ENCODE peak calls at places on chromosomes 2 and 18, in ten cellular contexts. M is adrenal gland, D is cardiac fibroblast, N is dorsolateral prefrontal cortex, S is astrocyte of the spinal cord, Y is fibroblast of mammary gland, Q is neuronal stem cell, X is GM23248, E is AG04450, K is tibial artery. P is an unnamed sample.

GRCh38 chr2:42047488-42048317 is at the start of gene PKDCC:
- DNase-seq in M (peak), D (peak), N (peak), S (peak), Y (peak), Q (peak), X (peak), E (peak), K (peak), P (no peak)

GRCh38 chr2:199471443-199472057 is 13.8 kb upstream of the SATB2 start:
- DNase-seq in M (peak), D (peak), N (peak), S (peak), Y (peak), Q (peak), X (peak), E (no peak), K (no peak), P (no peak)

GRCh38 chr18:48539406-48540328 is 836 bp downstream of the CTIF start:
- DNase-seq in M (peak), D (peak), N (peak), S (peak), Y (peak), Q (peak), X (peak), E (no peak), K (peak), P (peak)

GRCh38 chr2:233691443-233692433 is 952 bp upstream of the UGT1A6 start:
- DNase-seq in M (no peak), D (no peak), N (no peak), S (no peak), Y (no peak), Q (no peak), X (no peak), E (no peak), K (no peak), P (peak)

GRCh38 chr2:187917535-187917934 is 363.3 kb upstream of the TFPI start:
- DNase-seq in M (no peak), D (peak), N (no peak), S (peak), Y (peak), Q (no peak), X (peak), E (peak), K (no peak), P (peak)

GRCh38 chr18:39296293-39296888 is 1730.8 kb upstream of the CELF4 start:
- DNase-seq in M (no peak), D (no peak), N (no peak), S (no peak), Y (no peak), Q (no peak), X (no peak), E (no peak), K (no peak), P (no peak)

GRCh38 chr2:239817011-239817490 is 208.1 kb downstream of the NDUFA10 start:
- DNase-seq in M (no peak), D (no peak), N (peak), S (no peak), Y (no peak), Q (no peak), X (no peak), E (no peak), K (peak), P (no peak)

GRCh38 chr2:150487537-150488429 is at the start of gene RND3:
- DNase-seq in M (peak), D (peak), N (peak), S (peak), Y (peak), Q (peak), X (peak), E (peak), K (peak), P (peak)

GRCh38 chr2:220550995-220551702 is 923.7 kb downstream of the SLC4A3 start:
- DNase-seq in M (no peak), D (no peak), N (no peak), S (no peak), Y (no peak), Q (no peak), X (no peak), E (no peak), K (no peak), P (peak)

GRCh38 chr2:9315280-9315847 is 108.0 kb downstream of the ITGB1BP1 start:
- DNase-seq in M (peak), D (no peak), N (no peak), S (no peak), Y (no peak), Q (no peak), X (no peak), E (no peak), K (no peak), P (peak)

GRCh38 chr2:230666885-230667712 is 45.5 kb upstream of the CAB39 start:
- DNase-seq in M (no peak), D (peak), N (no peak), S (peak), Y (peak), Q (no peak), X (peak), E (no peak), K (no peak), P (peak)

GRCh38 chr2:101113441-101114267 is 37.5 kb downstream of the TBC1D8 start:
- DNase-seq in M (no peak), D (peak), N (no peak), S (peak), Y (peak), Q (no peak), X (peak), E (no peak), K (no peak), P (peak)

GRCh38 chr18:61829108-61829507 is 63.7 kb downstream of the RNF152 start:
- DNase-seq in M (no peak), D (no peak), N (no peak), S (no peak), Y (no peak), Q (no peak), X (no peak), E (no peak), K (no peak), P (no peak)

GRCh38 chr2:117858336-117858735 is 43.8 kb downstream of the DDX18 start:
- DNase-seq in M (no peak), D (no peak), N (no peak), S (no peak), Y (no peak), Q (no peak), X (peak), E (no peak), K (no peak), P (no peak)

GRCh38 chr18:55509631-55510372 is 78.2 kb downstream of the TCF4 start:
- DNase-seq in M (no peak), D (peak), N (no peak), S (peak), Y (peak), Q (no peak), X (peak), E (peak), K (no peak), P (peak)

GRCh38 chr2:220277445-220277960 is 650.1 kb downstream of the SLC4A3 start:
- DNase-seq in M (no peak), D (peak), N (no peak), S (peak), Y (peak), Q (no peak), X (peak), E (peak), K (peak), P (peak)

GRCh38 chr2:104344985-104345384 is 508.9 kb upstream of the POU3F3 start:
- DNase-seq in M (no peak), D (no peak), N (no peak), S (no peak), Y (no peak), Q (no peak), X (no peak), E (no peak), K (no peak), P (no peak)

GRCh38 chr18:21979171-21979560 is 190.2 kb upstream of the GATA6 start:
- DNase-seq in M (no peak), D (no peak), N (no peak), S (no peak), Y (no peak), Q (no peak), X (no peak), E (no peak), K (no peak), P (no peak)

GRCh38 chr2:191369034-191369433 is 123.8 kb downstream of the MYO1B start:
- DNase-seq in M (no peak), D (peak), N (no peak), S (no peak), Y (peak), Q (no peak), X (peak), E (no peak), K (no peak), P (no peak)

GRCh38 chr2:187497858-187498463 is 49.9 kb upstream of the CALCRL start:
- DNase-seq in M (no peak), D (peak), N (no peak), S (peak), Y (peak), Q (no peak), X (peak), E (no peak), K (no peak), P (peak)

GRCh38 chr2:10951558-10952414 is 40.1 kb downstream of the KCNF1 start:
- DNase-seq in M (no peak), D (no peak), N (no peak), S (peak), Y (no peak), Q (no peak), X (no peak), E (no peak), K (peak), P (no peak)

GRCh38 chr2:109527846-109528705 is 85.7 kb downstream of the SEPTIN10 start:
- DNase-seq in M (no peak), D (no peak), N (no peak), S (no peak), Y (no peak), Q (no peak), X (no peak), E (no peak), K (no peak), P (no peak)

GRCh38 chr2:229660951-229661350 is 53.4 kb downstream of the DNER start:
- DNase-seq in M (no peak), D (peak), N (no peak), S (peak), Y (peak), Q (no peak), X (peak), E (no peak), K (no peak), P (peak)

GRCh38 chr2:236238756-236239155 is 25.4 kb downstream of the ASB18 start:
- DNase-seq in M (no peak), D (no peak), N (no peak), S (no peak), Y (no peak), Q (no peak), X (no peak), E (no peak), K (peak), P (no peak)

GRCh38 chr18:78687736-78688135 is 291.9 kb upstream of the SALL3 start:
- DNase-seq in M (no peak), D (no peak), N (no peak), S (no peak), Y (no peak), Q (no peak), X (no peak), E (no peak), K (no peak), P (no peak)

GRCh38 chr18:3434685-3435084 is 15.3 kb upstream of the TGIF1 start:
- DNase-seq in M (no peak), D (no peak), N (no peak), S (no peak), Y (no peak), Q (no peak), X (no peak), E (no peak), K (no peak), P (no peak)

GRCh38 chr2:98565941-98566340 is 42.4 kb downstream of the COA5 start:
- DNase-seq in M (no peak), D (no peak), N (no peak), S (no peak), Y (no peak), Q (no peak), X (no peak), E (no peak), K (peak), P (no peak)

GRCh38 chr2:39359453-39360038 is 77.5 kb downstream of the MAP4K3 start:
- DNase-seq in M (no peak), D (no peak), N (no peak), S (no peak), Y (no peak), Q (no peak), X (no peak), E (no peak), K (no peak), P (no peak)

GRCh38 chr2:213199871-213200270 is 48.5 kb upstream of the IKZF2 start:
- DNase-seq in M (no peak), D (peak), N (no peak), S (peak), Y (peak), Q (no peak), X (peak), E (no peak), K (no peak), P (peak)

GRCh38 chr2:63738019-63738418 is 103.7 kb upstream of the UGP2 start:
- DNase-seq in M (no peak), D (peak), N (no peak), S (no peak), Y (peak), Q (no peak), X (peak), E (no peak), K (no peak), P (peak)

GRCh38 chr2:235083822-235084221 is 132.0 kb downstream of the SH3BP4 start:
- DNase-seq in M (no peak), D (no peak), N (no peak), S (no peak), Y (no peak), Q (no peak), X (peak), E (no peak), K (no peak), P (peak)

GRCh38 chr2:24824966-24825882 is 32.0 kb downstream of the CENPO start:
- DNase-seq in M (peak), D (peak), N (no peak), S (no peak), Y (peak), Q (no peak), X (no peak), E (no peak), K (peak), P (no peak)

GRCh38 chr18:25170402-25170801 is 181.6 kb downstream of the ZNF521 start:
- DNase-seq in M (no peak), D (no peak), N (no peak), S (no peak), Y (no peak), Q (no peak), X (no peak), E (no peak), K (no peak), P (no peak)

GRCh38 chr2:46448111-46448510 is 31.3 kb upstream of the TMEM247 start:
- DNase-seq in M (no peak), D (no peak), N (no peak), S (no peak), Y (no peak), Q (no peak), X (no peak), E (no peak), K (no peak), P (no peak)

GRCh38 chr2:46447649-46448048 is 31.7 kb upstream of the TMEM247 start:
- DNase-seq in M (no peak), D (no peak), N (no peak), S (no peak), Y (no peak), Q (no peak), X (no peak), E (no peak), K (no peak), P (no peak)

GRCh38 chr2:46446871-46447568 is 32.3 kb upstream of the TMEM247 start:
- DNase-seq in M (no peak), D (no peak), N (no peak), S (no peak), Y (peak), Q (no peak), X (no peak), E (peak), K (no peak), P (peak)

GRCh38 chr2:46444732-46445131 is 34.6 kb upstream of the TMEM247 start:
- DNase-seq in M (no peak), D (no peak), N (no peak), S (no peak), Y (no peak), Q (no peak), X (no peak), E (no peak), K (no peak), P (no peak)

GRCh38 chr2:46445561-46445960 is 33.8 kb upstream of the TMEM247 start:
- DNase-seq in M (no peak), D (no peak), N (no peak), S (no peak), Y (no peak), Q (no peak), X (no peak), E (no peak), K (no peak), P (no peak)
- H3K4me3 ChIP-seq in M (no peak), D (no peak), N (no peak), S (no peak), Y (no peak), Q (no peak), X (no peak), E (no peak), K (no peak), P (no peak)

GRCh38 chr2:215434447-215435260 is 1.2 kb downstream of the FN1 start:
- DNase-seq in M (no peak), D (peak), N (no peak), S (peak), Y (peak), Q (no peak), X (peak), E (no peak), K (no peak), P (no peak)
- H3K4me3 ChIP-seq in M (no peak), D (peak), N (peak), S (peak), Y (peak), Q (peak), X (peak), E (peak), K (peak), P (no peak)

DNA sequence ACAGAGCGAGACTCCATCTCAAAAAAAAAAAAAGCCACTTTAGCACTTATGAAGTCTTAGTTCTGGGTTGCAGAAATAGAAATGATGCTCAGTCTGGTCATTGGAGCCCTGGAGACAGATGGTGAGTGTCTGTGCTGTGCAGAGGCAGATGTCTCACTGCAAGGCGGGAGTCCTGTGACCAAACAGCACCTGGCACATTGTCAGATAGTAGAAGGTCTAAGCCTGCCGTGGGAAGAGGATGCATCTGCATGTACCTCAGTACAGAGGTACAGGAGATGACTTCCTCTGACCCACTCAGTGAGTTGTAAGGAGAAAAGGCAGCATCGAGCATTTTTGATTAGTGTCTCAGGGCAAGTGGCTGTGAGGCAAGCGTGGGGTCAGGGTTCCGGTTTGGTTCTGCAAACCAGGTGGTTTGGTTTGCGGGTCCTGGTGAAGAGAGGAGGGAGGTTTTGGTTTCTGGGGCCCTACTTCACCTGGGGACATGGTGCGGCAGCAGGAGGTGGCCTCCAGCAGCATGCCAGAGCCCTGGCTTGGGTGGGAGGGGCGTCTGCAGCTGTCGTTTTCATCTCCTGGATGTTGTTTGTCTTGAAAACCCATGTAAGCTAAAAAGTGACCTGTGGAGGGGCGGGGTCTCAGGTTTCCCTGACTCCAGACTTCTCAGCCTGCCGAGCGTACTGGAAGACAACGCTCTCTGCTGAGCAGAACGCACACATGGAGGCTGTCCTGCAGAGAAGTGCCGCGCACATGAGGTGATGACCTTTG is 3.8 kb downstream of the RBFA start:
- DNase-seq in M (no peak), D (no peak), N (peak), S (no peak), Y (no peak), Q (no peak), X (no peak), E (no peak), K (no peak), P (no peak)
- H3K4me3 ChIP-seq in M (no peak), D (no peak), N (no peak), S (no peak), Y (no peak), Q (no peak), X (no peak), E (no peak), K (no peak), P (no peak)

DNA sequence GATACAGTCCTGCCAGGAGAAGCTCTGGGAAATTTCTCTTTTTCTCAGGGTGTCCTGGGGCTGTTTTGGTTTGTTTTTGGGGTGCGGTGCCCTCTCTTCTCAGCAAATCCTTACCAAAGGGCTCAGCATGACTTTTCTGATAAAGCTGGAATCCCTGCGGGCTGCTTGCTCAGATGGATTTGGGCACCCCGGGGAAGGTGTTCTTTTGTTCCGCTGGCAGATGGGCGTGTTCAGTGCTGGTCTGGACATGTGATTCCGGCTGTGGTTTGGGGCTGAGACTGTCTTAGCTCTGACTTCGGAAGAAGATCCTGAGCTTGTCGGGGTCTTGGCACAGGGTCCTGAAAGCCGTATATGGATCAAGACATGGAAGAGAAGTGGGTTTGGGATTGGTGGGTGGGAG is 134.2 kb upstream of the SPRED2 start:
- DNase-seq in M (no peak), D (no peak), N (no peak), S (no peak), Y (no peak), Q (no peak), X (no peak), E (no peak), K (no peak), P (peak)
- H3K4me3 ChIP-seq in M (no peak), D (no peak), N (no peak), S (peak), Y (no peak), Q (no peak), X (no peak), E (no peak), K (no peak), P (peak)

GRCh38 chr18:62877448-62878221 is 162.3 kb downstream of the PHLPP1 start:
- DNase-seq in M (no peak), D (peak), N (no peak), S (peak), Y (peak), Q (peak), X (peak), E (no peak), K (no peak), P (no peak)
- H3K4me3 ChIP-seq in M (no peak), D (no peak), N (no peak), S (no peak), Y (no peak), Q (no peak), X (peak), E (no peak), K (no peak), P (no peak)

DNA sequence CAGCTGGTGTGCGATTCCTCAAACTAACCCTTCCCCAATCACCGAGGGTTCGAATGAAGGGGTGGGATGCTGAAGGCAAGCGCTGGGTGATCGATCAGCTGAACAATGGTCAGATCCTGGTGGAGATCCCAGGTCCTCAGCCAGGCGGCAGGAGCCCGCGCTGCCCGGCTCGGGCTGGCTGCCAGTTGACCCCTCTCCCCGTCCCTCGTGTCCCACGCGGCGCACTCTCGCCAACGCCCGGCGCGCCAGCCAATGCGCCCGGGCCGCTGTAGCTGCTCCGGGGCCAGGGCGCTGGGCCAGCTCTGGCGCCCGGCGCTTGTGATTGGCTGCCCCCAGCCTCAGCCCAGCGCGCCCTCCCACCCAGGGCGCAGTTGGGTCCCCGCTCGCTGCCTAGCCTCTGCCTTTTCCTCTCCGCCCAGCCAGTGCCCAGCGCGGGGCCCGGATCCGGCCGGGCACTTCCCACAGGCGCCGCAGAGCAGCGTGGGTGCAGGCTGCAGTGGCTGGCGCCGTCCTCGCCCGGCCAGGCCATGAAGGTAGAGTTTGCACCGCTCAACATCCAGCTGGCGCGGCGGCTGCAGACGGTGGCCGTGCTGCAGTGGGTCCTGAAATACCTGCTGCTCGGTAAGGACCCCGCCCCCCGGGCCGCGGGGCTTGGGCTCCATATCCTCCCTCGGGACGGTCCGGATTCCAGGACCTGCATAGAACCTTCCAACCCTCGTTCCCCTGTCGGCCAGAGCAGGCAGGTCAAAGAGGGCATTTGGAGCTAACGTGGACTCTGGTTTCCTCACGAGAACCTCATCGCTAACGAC is at the start of gene MOGAT1:
- DNase-seq in M (peak), D (no peak), N (peak), S (peak), Y (no peak), Q (no peak), X (peak), E (no peak), K (peak), P (no peak)
- H3K4me3 ChIP-seq in M (no peak), D (peak), N (peak), S (peak), Y (peak), Q (peak), X (peak), E (peak), K (peak), P (peak)

P was measured in bronchial epithelial cell.